ENCODE peak calls at places on chromosomes 16 and 17, in five cellular contexts. One of them, this sample, is unnamed.

GRCh38 chr16:30527635-30528178 is 1.3 kb upstream of the ZNF768 start:
- DNase-seq in astrocyte of the cerebellum: no peak
- DNase-seq in mesenchymal stem cell: no peak
- DNase-seq in left ventricle myocardium inferior: no peak
- DNase-seq in AG10803: no peak
- DNase-seq in this sample: no peak

GRCh38 chr17:21029032-21029431 is 13.8 kb downstream of the USP22 start:
- DNase-seq in left ventricle myocardium inferior: no peak
- DNase-seq in astrocyte of the cerebellum: no peak
- DNase-seq in mesenchymal stem cell: peak
- DNase-seq in AG10803: peak
- DNase-seq in this sample: peak

GRCh38 chr17:10118788-10119130 is 79.6 kb downstream of the GAS7 start:
- DNase-seq in AG10803: no peak
- DNase-seq in left ventricle myocardium inferior: no peak
- DNase-seq in astrocyte of the cerebellum: no peak
- DNase-seq in mesenchymal stem cell: no peak
- DNase-seq in this sample: no peak

GRCh38 chr16:70725024-70725911 is 39.4 kb upstream of the MTSS2 start:
- DNase-seq in mesenchymal stem cell: no peak
- DNase-seq in astrocyte of the cerebellum: no peak
- DNase-seq in AG10803: no peak
- DNase-seq in left ventricle myocardium inferior: peak
- DNase-seq in this sample: no peak

GRCh38 chr16:19884611-19885455 is at the start of gene GPRC5B:
- DNase-seq in astrocyte of the cerebellum: no peak
- DNase-seq in mesenchymal stem cell: peak
- DNase-seq in left ventricle myocardium inferior: peak
- DNase-seq in AG10803: no peak
- DNase-seq in this sample: no peak

GRCh38 chr16:29820730-29821662 is 734 bp downstream of the MVP start:
- DNase-seq in left ventricle myocardium inferior: no peak
- DNase-seq in astrocyte of the cerebellum: no peak
- DNase-seq in AG10803: peak
- DNase-seq in mesenchymal stem cell: peak
- DNase-seq in this sample: no peak

GRCh38 chr17:62653831-62654829 is 26.7 kb downstream of the MRC2 start:
- DNase-seq in AG10803: peak
- DNase-seq in left ventricle myocardium inferior: peak
- DNase-seq in astrocyte of the cerebellum: no peak
- DNase-seq in mesenchymal stem cell: peak
- DNase-seq in this sample: peak

GRCh38 chr17:63405741-63406261 is 40.3 kb downstream of the CYB561 start:
- DNase-seq in left ventricle myocardium inferior: no peak
- DNase-seq in mesenchymal stem cell: peak
- DNase-seq in AG10803: peak
- DNase-seq in astrocyte of the cerebellum: peak
- DNase-seq in this sample: peak

GRCh38 chr17:57938061-57938502 is 17.1 kb downstream of the CUEDC1 start:
- DNase-seq in AG10803: no peak
- DNase-seq in mesenchymal stem cell: no peak
- DNase-seq in left ventricle myocardium inferior: no peak
- DNase-seq in astrocyte of the cerebellum: no peak
- DNase-seq in this sample: no peak

GRCh38 chr16:14286381-14287230 is 215.5 kb downstream of the MRTFB start:
- DNase-seq in mesenchymal stem cell: no peak
- DNase-seq in left ventricle myocardium inferior: no peak
- DNase-seq in AG10803: no peak
- DNase-seq in astrocyte of the cerebellum: no peak
- DNase-seq in this sample: no peak

GRCh38 chr16:81810894-81811538 is 31.9 kb downstream of the PLCG2 start:
- DNase-seq in left ventricle myocardium inferior: no peak
- DNase-seq in AG10803: no peak
- DNase-seq in astrocyte of the cerebellum: no peak
- DNase-seq in mesenchymal stem cell: no peak
- DNase-seq in this sample: no peak

GRCh38 chr16:82995927-82996441 is 369.2 kb downstream of the CDH13 start:
- DNase-seq in mesenchymal stem cell: peak
- DNase-seq in AG10803: peak
- DNase-seq in astrocyte of the cerebellum: peak
- DNase-seq in left ventricle myocardium inferior: no peak
- DNase-seq in this sample: peak

GRCh38 chr16:75263291-75263962 is 12.0 kb upstream of the BCAR1 start:
- DNase-seq in AG10803: no peak
- DNase-seq in astrocyte of the cerebellum: no peak
- DNase-seq in left ventricle myocardium inferior: no peak
- DNase-seq in mesenchymal stem cell: peak
- DNase-seq in this sample: no peak
- H3K4me3 ChIP-seq in AG10803: peak
- H3K4me3 ChIP-seq in astrocyte of the cerebellum: peak
- H3K4me3 ChIP-seq in left ventricle myocardium inferior: peak
- H3K4me3 ChIP-seq in mesenchymal stem cell: no peak
- H3K4me3 ChIP-seq in this sample: peak

DNA sequence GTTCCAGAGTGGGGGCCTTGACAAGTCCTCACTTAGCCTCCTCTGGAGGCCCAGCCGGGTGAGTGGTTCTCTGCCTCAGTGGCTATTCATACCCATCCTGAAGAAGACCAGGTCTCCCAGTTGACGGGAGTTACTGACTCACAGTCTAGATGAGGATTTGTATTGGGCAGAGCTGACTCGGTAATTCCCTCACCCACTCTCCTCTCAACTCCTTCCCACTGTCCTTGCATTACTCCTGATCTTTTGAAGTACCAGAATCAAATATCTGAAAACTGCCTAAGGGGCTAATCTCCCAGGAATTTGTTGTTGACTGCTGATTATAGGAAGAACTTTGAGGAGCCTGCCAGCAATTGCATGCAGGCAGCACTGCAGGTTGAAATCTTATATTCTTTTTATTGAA is 14.2 kb downstream of the SAP30BP start:
- DNase-seq in mesenchymal stem cell: peak
- DNase-seq in astrocyte of the cerebellum: no peak
- DNase-seq in left ventricle myocardium inferior: no peak
- DNase-seq in AG10803: peak
- DNase-seq in this sample: no peak
- H3K4me3 ChIP-seq in mesenchymal stem cell: no peak
- H3K4me3 ChIP-seq in astrocyte of the cerebellum: no peak
- H3K4me3 ChIP-seq in left ventricle myocardium inferior: no peak
- H3K4me3 ChIP-seq in AG10803: no peak
- H3K4me3 ChIP-seq in this sample: no peak

GRCh38 chr17:7845359-7846062 is 9.4 kb upstream of the TMEM88 start:
- DNase-seq in mesenchymal stem cell: no peak
- DNase-seq in AG10803: no peak
- DNase-seq in astrocyte of the cerebellum: no peak
- DNase-seq in left ventricle myocardium inferior: no peak
- DNase-seq in this sample: no peak
- H3K4me3 ChIP-seq in mesenchymal stem cell: peak
- H3K4me3 ChIP-seq in AG10803: peak
- H3K4me3 ChIP-seq in astrocyte of the cerebellum: peak
- H3K4me3 ChIP-seq in left ventricle myocardium inferior: peak
- H3K4me3 ChIP-seq in this sample: peak

GRCh38 chr17:40909351-40909750 is 24.3 kb upstream of the KRT20 start:
- DNase-seq in AG10803: peak
- DNase-seq in astrocyte of the cerebellum: peak
- DNase-seq in mesenchymal stem cell: peak
- DNase-seq in left ventricle myocardium inferior: peak
- DNase-seq in this sample: peak
- H3K4me3 ChIP-seq in AG10803: no peak
- H3K4me3 ChIP-seq in astrocyte of the cerebellum: no peak
- H3K4me3 ChIP-seq in mesenchymal stem cell: no peak
- H3K4me3 ChIP-seq in left ventricle myocardium inferior: no peak
- H3K4me3 ChIP-seq in this sample: no peak

GRCh38 chr16:85464342-85465305 is 148.5 kb upstream of the GSE1 start:
- DNase-seq in left ventricle myocardium inferior: no peak
- DNase-seq in mesenchymal stem cell: no peak
- DNase-seq in astrocyte of the cerebellum: no peak
- DNase-seq in AG10803: no peak
- DNase-seq in this sample: no peak

GRCh38 chr16:85461814-85462404 is 151.2 kb upstream of the GSE1 start:
- DNase-seq in mesenchymal stem cell: peak
- DNase-seq in left ventricle myocardium inferior: no peak
- DNase-seq in AG10803: peak
- DNase-seq in astrocyte of the cerebellum: no peak
- DNase-seq in this sample: no peak

GRCh38 chr16:85463672-85464071 is 149.4 kb upstream of the GSE1 start:
- DNase-seq in mesenchymal stem cell: no peak
- DNase-seq in left ventricle myocardium inferior: no peak
- DNase-seq in astrocyte of the cerebellum: no peak
- DNase-seq in AG10803: no peak
- DNase-seq in this sample: no peak

GRCh38 chr16:85462405-85463227 is 150.5 kb upstream of the GSE1 start:
- DNase-seq in left ventricle myocardium inferior: peak
- DNase-seq in mesenchymal stem cell: peak
- DNase-seq in AG10803: no peak
- DNase-seq in astrocyte of the cerebellum: no peak
- DNase-seq in this sample: no peak

GRCh38 chr16:85463228-85463611 is 149.9 kb upstream of the GSE1 start:
- DNase-seq in left ventricle myocardium inferior: no peak
- DNase-seq in mesenchymal stem cell: no peak
- DNase-seq in AG10803: no peak
- DNase-seq in astrocyte of the cerebellum: no peak
- DNase-seq in this sample: no peak
- H3K4me3 ChIP-seq in left ventricle myocardium inferior: peak
- H3K4me3 ChIP-seq in mesenchymal stem cell: no peak
- H3K4me3 ChIP-seq in AG10803: no peak
- H3K4me3 ChIP-seq in astrocyte of the cerebellum: no peak
- H3K4me3 ChIP-seq in this sample: peak

GRCh38 chr16:23288726-23289512 is 13.2 kb upstream of the SCNN1B start:
- DNase-seq in mesenchymal stem cell: no peak
- DNase-seq in AG10803: no peak
- DNase-seq in left ventricle myocardium inferior: no peak
- DNase-seq in astrocyte of the cerebellum: no peak
- DNase-seq in this sample: no peak
- H3K4me3 ChIP-seq in mesenchymal stem cell: no peak
- H3K4me3 ChIP-seq in AG10803: no peak
- H3K4me3 ChIP-seq in left ventricle myocardium inferior: no peak
- H3K4me3 ChIP-seq in astrocyte of the cerebellum: no peak
- H3K4me3 ChIP-seq in this sample: no peak

DNA sequence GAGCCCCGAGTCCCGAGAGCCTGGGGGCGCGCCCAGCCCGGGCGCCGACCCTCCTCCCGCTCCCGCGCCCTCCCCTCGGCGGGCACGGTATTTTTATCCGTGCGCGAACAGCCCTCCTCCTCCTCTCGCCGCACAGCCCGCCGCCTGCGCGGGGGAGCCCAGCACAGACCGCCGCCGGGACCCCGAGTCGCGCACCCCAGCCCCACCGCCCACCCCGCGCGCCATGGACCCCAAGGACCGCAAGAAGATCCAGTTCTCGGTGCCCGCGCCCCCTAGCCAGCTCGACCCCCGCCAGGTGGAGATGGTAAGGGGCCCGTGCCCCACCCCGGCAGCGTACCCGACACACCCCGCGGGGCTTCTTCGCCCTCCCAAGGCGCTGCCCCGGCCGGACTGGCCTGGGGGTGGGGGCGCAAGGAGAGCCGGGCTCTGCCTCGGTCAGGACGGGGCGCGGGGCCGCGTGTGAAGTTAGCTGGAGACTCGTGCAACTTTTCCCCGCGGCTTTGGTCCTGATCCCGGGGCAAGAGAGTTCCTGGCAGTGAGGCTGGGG is 491 bp downstream of the PPP1R1B start:
- DNase-seq in astrocyte of the cerebellum: no peak
- DNase-seq in mesenchymal stem cell: no peak
- DNase-seq in AG10803: no peak
- DNase-seq in left ventricle myocardium inferior: no peak
- DNase-seq in this sample: no peak
- H3K4me3 ChIP-seq in astrocyte of the cerebellum: peak
- H3K4me3 ChIP-seq in mesenchymal stem cell: peak
- H3K4me3 ChIP-seq in AG10803: no peak
- H3K4me3 ChIP-seq in left ventricle myocardium inferior: peak
- H3K4me3 ChIP-seq in this sample: peak